ENCODE peak calls at places on chromosomes 12 and 14, in seven cellular contexts. A, M, T, R, Z, P and Y are unnamed samples.

GRCh38 chr12:81468206-81468605 is 290.9 kb downstream of the PPFIA2 start:
- DNase-seq in R (no peak), M (no peak), P (peak), Z (no peak), T (peak), A (no peak), Y (no peak)

GRCh38 chr12:116302200-116303075 is 24.9 kb upstream of the MED13L start:
- DNase-seq in R (peak), A (no peak), Z (no peak), T (no peak), M (no peak), P (no peak), Y (no peak)

GRCh38 chr12:24742378-24742777 is 206.5 kb downstream of the BCAT1 start:
- DNase-seq in M (no peak), R (no peak), Z (no peak), A (peak), P (no peak), T (no peak), Y (no peak)

GRCh38 chr12:28899951-28900350 is 249.1 kb upstream of the FAR2 start:
- DNase-seq in M (no peak), R (no peak), P (peak), A (no peak), T (peak), Z (no peak), Y (no peak)

GRCh38 chr12:26870491-26871419 is 37.8 kb upstream of the ITPR2 start:
- DNase-seq in A (peak), T (peak), M (peak), Z (peak), R (peak), P (peak), Y (peak)

GRCh38 chr12:28955491-28955890 is 193.6 kb upstream of the FAR2 start:
- DNase-seq in P (no peak), Z (no peak), A (no peak), R (no peak), T (peak), M (no peak), Y (no peak)

GRCh38 chr14:39430762-39431415 is 1.3 kb downstream of the FBXO33 start:
- DNase-seq in Z (no peak), T (peak), P (peak), M (no peak), A (no peak), R (no peak), Y (no peak)

GRCh38 chr12:94594443-94594825 is 55.9 kb downstream of the TMCC3 start:
- DNase-seq in Z (no peak), R (no peak), M (no peak), A (no peak), T (no peak), P (no peak), Y (no peak)

GRCh38 chr12:85568395-85569103 is 267.7 kb downstream of the RASSF9 start:
- DNase-seq in M (no peak), Z (no peak), R (no peak), P (peak), T (peak), A (no peak), Y (no peak)

GRCh38 chr12:28050606-28051005 is 78.1 kb upstream of the PTHLH start:
- DNase-seq in T (peak), P (peak), M (no peak), Z (no peak), A (no peak), R (no peak), Y (no peak)

GRCh38 chr12:120971299-120972180 is 6.8 kb upstream of the HNF1A start:
- DNase-seq in P (peak), Z (no peak), T (peak), A (no peak), R (peak), M (peak), Y (peak)

GRCh38 chr12:39905152-39905551 is 200.7 kb downstream of the SLC2A13 start:
- DNase-seq in P (peak), A (peak), R (peak), M (no peak), Z (no peak), T (peak), Y (no peak)

GRCh38 chr12:89117448-89118034 is 234.8 kb downstream of the DUSP6 start:
- DNase-seq in M (no peak), T (no peak), A (no peak), P (peak), Z (peak), R (no peak), Y (peak)

GRCh38 chr14:105945891-105946290 is 419.5 kb downstream of the TMEM121 start:
- DNase-seq in A (no peak), M (no peak), Z (no peak), R (no peak), T (no peak), P (no peak), Y (no peak)

GRCh38 chr14:31057035-31057434 is 30.9 kb upstream of the STRN3 start:
- DNase-seq in M (no peak), P (peak), Z (no peak), A (no peak), T (no peak), R (no peak), Y (no peak)
- H3K27ac ChIP-seq in M (no peak), P (peak), Z (no peak), A (no peak), T (no peak), R (no peak), Y (no peak)

GRCh38 chr14:60933920-60934655 is 46.8 kb downstream of the TRMT5 start:
- DNase-seq in A (no peak), M (no peak), R (no peak), Z (no peak), T (no peak), P (no peak), Y (no peak)

GRCh38 chr14:60931206-60931605 is 49.7 kb downstream of the TRMT5 start:
- DNase-seq in A (no peak), T (peak), M (no peak), P (no peak), R (no peak), Z (no peak), Y (no peak)

DNA sequence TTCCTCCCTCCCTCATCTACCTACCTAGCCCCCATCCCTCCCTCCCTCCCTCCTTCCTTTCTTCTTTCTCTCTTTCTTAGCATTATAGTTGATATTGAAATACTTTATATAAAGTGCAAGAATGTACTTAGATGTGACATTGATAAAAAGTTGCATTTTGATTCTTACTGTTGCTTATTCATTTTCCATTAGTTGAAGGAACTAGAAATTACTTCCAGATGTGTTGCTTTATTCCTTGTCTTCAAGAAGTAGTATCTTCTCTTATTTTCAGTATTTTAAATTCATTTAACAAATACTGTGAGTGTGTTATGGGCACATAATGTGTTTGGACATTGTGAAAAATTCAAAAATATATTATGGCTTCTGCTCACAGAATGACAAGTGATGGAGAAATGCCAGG is 45.6 kb downstream of the TRMT5 start:
- DNase-seq in R (no peak), P (no peak), T (no peak), Z (no peak), M (no peak), A (no peak), Y (no peak)
- H3K4me3 ChIP-seq in R (no peak), P (no peak), T (no peak), Z (no peak), M (no peak), A (no peak), Y (no peak)

GRCh38 chr14:23052182-23052623 is 5.1 kb downstream of the CDH24 start:
- DNase-seq in R (no peak), M (peak), Z (peak), P (peak), A (no peak), T (no peak), Y (no peak)
- TF ChIP-seq CTCF in R (no peak), M (peak), Z (no peak), P (peak), A (peak), T (no peak), Y (no peak)

GRCh38 chr12:2693980-2694379 is 100.8 kb upstream of the FKBP4 start:
- DNase-seq in P (no peak), A (no peak), T (no peak), Z (no peak), M (no peak), R (no peak), Y (no peak)
- H3K27ac ChIP-seq in P (no peak), A (no peak), T (no peak), Z (no peak), M (no peak), R (no peak), Y (no peak)

DNA sequence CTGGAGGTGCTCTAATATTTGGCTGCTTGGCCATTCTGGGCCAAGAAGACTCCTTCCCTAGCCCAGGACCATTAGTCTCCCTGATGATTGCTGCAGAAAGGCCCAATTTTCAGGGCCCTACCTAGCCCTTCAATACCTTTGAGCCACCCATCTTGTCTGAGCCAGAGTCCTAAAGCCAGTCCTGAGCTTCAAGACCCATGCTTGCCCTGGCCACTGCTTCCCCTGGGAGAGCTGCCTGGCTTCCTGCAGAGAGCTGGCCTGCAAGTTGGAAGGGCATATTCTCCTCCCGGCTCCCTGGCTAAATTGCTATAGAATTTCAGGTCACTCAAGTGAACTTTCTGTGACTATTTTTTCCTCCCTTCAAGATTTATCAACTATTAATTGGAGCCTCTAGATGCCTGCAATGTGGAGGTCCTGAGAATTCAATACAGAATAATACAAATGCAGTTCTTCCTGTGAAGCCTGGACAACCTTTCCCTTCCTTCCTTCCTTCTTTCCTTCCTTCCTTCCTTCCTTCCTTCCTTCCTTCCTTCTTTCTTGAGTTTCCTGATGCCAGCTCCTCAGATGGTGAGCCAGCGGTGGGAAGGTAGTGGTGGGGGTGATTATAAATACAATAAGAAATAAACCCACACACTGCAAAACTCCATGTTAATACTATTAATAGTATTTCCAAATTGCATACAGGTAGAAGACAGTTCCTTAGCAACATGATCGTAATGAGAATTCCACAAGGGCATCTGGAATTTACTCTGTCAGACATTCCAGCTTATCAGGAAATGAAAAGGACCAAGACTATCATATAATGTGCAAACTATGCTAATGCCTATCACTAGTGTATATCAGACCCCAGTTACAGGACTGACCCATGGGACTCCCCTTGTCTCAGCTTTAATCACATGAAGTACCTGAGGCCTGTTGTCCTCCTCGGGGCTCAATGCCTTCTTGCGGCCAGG is 108.1 kb downstream of the ZFP36L1 start:
- DNase-seq in R (no peak), M (no peak), P (no peak), T (peak), A (no peak), Z (no peak), Y (no peak)
- H3K4me3 ChIP-seq in R (no peak), M (no peak), P (no peak), T (no peak), A (no peak), Z (no peak), Y (no peak)

DNA sequence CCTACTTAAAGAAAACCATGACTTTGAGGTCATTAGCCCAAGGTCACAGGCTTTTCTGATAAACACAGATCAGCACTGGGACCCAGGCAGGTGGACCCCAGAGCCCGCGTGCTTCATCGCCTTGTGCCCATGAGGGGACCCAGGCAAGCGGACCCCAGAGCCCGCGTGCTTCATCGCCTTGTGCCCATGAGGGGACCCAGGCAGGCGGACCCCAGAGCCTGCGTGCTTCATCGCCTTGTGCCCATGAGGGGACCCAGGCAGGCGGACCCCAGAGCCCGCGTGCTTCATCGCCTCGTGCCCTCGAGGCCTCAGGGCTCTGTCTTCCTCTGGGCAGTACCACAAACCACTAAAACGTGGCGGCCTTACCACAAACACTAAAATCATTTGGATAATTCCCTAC is 31.7 kb downstream of the STX2 start:
- DNase-seq in R (no peak), M (no peak), A (no peak), T (no peak), Z (no peak), P (no peak), Y (no peak)
- TF ChIP-seq CTCF in R (no peak), M (no peak), A (no peak), T (no peak), Z (no peak), P (no peak), Y (no peak)

DNA sequence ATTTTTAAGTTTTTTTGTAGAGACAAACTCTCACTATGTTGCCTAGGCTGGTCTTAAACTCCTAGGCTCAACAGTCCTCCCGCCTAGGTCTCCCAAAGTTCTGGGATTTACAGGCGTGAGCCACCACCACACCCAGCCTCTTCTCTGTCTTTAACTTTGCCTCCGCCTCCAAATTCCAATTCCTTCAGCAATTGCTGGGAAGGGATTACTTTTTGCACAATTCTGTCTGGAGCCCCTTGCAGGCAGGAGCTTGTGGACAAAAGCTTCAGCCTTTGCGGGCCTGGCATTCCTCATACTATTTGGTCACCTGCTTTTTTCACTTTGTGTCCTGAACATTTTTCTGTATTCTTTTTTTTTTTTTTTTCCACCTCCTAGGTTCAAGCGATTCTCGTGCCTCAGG is 26.0 kb downstream of the SH2B3 start:
- DNase-seq in M (no peak), T (no peak), Z (no peak), A (no peak), P (no peak), R (no peak), Y (no peak)
- H3K27ac ChIP-seq in M (no peak), T (peak), Z (peak), A (peak), P (no peak), R (peak), Y (peak)

DNA sequence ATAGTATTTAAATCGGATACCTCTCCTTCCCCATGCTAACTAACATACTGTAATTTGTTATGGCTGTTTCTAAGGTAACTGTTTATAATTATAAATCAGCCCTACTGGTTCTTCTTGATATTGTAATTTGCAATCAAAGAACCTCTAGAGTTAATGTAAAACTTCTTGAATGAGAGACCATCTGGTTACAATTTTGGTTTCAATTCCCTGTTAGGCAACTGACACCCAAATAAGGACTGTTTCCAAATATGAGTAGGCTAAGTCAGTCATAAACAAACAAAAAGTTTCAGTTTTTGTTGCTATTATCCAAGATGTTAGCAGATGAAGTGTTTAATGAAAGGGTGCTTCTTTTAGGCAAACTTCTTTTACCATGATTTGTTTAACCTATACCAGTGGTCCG is 120.2 kb upstream of the DNM1L start:
- DNase-seq in R (no peak), P (no peak), T (no peak), Z (no peak), M (no peak), A (no peak), Y (no peak)
- H3K4me3 ChIP-seq in R (no peak), P (no peak), T (no peak), Z (no peak), M (no peak), A (peak), Y (no peak)